ENCODE peak calls at places on chromosomes 3 and 15, in seven cellular contexts. W is activated CD8-positive, alpha-beta memory T cell treated with anti-CD3 and anti-CD28 coated beads for 1 hour; J is A172; A is fibroblast of lung; T is activated CD4-positive, alpha-beta T cell treated with anti-CD3 and anti-CD28 coated beads for 36 hours; K is activated CD8-positive, alpha-beta T cell treated with anti-CD3 and anti-CD28 coated beads for 36 hours; H is stimulated activated CD4-positive, alpha-beta T cell treated with anti-CD3 and anti-CD28 coated beads, Interleukin-2, amount 100 ng/mL, for 48 hours. C is an unnamed sample.

GRCh38 chr3:144760831-144761230 is 789.2 kb downstream of the DIPK2A start:
- DNase-seq in W (no peak), A (no peak), K (no peak), H (no peak), J (no peak), T (no peak), C (no peak)

GRCh38 chr15:45948226-45948625 is 313.4 kb downstream of the SQOR start:
- DNase-seq in J (no peak), H (no peak), W (no peak), T (no peak), K (no peak), A (no peak), C (no peak)

GRCh38 chr3:128320551-128321340 is 145.9 kb downstream of the DNAJB8 start:
- DNase-seq in T (no peak), K (no peak), A (no peak), H (no peak), J (no peak), W (no peak), C (no peak)

GRCh38 chr3:151562901-151563300 is 102.0 kb upstream of the IGSF10 start:
- DNase-seq in T (no peak), A (no peak), J (no peak), H (no peak), K (no peak), W (no peak), C (no peak)

GRCh38 chr3:14871456-14872200 is 52.9 kb downstream of the FGD5 start:
- DNase-seq in K (no peak), J (no peak), W (no peak), H (no peak), T (no peak), A (no peak), C (no peak)

GRCh38 chr3:17355591-17355990 is 386.8 kb downstream of the TBC1D5 start:
- DNase-seq in K (no peak), W (no peak), H (no peak), A (peak; percentile 16), J (no peak), T (no peak), C (no peak)

GRCh38 chr3:14278799-14279705 is 100.4 kb downstream of the LSM3 start:
- DNase-seq in J (peak; percentile 42), A (no peak), H (no peak), W (no peak), K (no peak), T (no peak), C (no peak)

GRCh38 chr3:171284308-171285075 is 175.7 kb downstream of the TNIK start:
- DNase-seq in K (peak; percentile 31), H (no peak), W (no peak), T (peak; percentile 27), J (peak; percentile 96), A (peak; percentile 98), C (peak; percentile 2)

GRCh38 chr3:115523467-115523866 is 99.8 kb upstream of the GAP43 start:
- DNase-seq in A (no peak), J (no peak), K (no peak), W (no peak), H (no peak), T (no peak), C (no peak)

GRCh38 chr3:104367000-104367399 is 999.7 kb upstream of the ALCAM start:
- DNase-seq in W (no peak), A (no peak), T (no peak), J (no peak), K (no peak), H (no peak), C (no peak)

GRCh38 chr3:16372362-16373269 is 107.6 kb downstream of the OXNAD1 start:
- DNase-seq in A (peak; percentile 50), H (no peak), K (no peak), T (no peak), W (no peak), J (no peak), C (no peak)

GRCh38 chr15:63094495-63094931 is 27.1 kb upstream of the LACTB start:
- DNase-seq in K (no peak), W (no peak), H (no peak), T (no peak), J (peak; percentile 36), A (peak; percentile 87), C (no peak)

GRCh38 chr15:62464705-62465104 is 299.6 kb upstream of the C2CD4B start:
- DNase-seq in K (no peak), J (peak; percentile 34), A (peak; percentile 73), T (no peak), H (no peak), W (no peak), C (no peak)

GRCh38 chr3:99439892-99440291 is 198.5 kb upstream of the COL8A1 start:
- DNase-seq in J (peak; percentile 44), T (no peak), A (peak; percentile 28), H (no peak), K (no peak), W (no peak), C (no peak)

GRCh38 chr3:154943981-154944380 is 136.1 kb upstream of the MME start:
- DNase-seq in W (no peak), H (no peak), A (no peak), J (no peak), T (no peak), K (no peak), C (no peak)

GRCh38 chr3:2659896-2660295 is 450.3 kb downstream of the IL5RA start:
- DNase-seq in T (no peak), J (no peak), K (no peak), A (peak; percentile 6), W (no peak), H (no peak), C (no peak)

GRCh38 chr15:98727115-98728040 is 79.0 kb downstream of the IGF1R start:
- DNase-seq in W (no peak), H (no peak), J (peak; percentile 92), T (no peak), A (peak; percentile 98), K (no peak), C (no peak)

GRCh38 chr15:62453356-62453755 is 288.3 kb upstream of the C2CD4B start:
- DNase-seq in W (no peak), H (no peak), J (peak; percentile 20), A (no peak), T (no peak), K (no peak), C (no peak)

GRCh38 chr15:74172751-74173544 is 562 bp upstream of the ISLR start:
- DNase-seq in J (no peak), A (peak; percentile 35), H (no peak), W (no peak), K (no peak), T (no peak), C (no peak)

GRCh38 chr15:57551717-57552677 is 39.7 kb upstream of the MYZAP start:
- DNase-seq in T (no peak), A (peak; percentile 90), W (no peak), K (no peak), H (no peak), J (peak; percentile 93), C (no peak)

GRCh38 chr3:16290007-16290826 is 25.2 kb downstream of the OXNAD1 start:
- DNase-seq in K (peak; percentile 81), A (peak; percentile 44), W (peak; percentile 39), H (peak; percentile 44), T (peak; percentile 79), J (peak; percentile 57), C (no peak)

GRCh38 chr3:62372621-62373041 is 719 bp downstream of the FEZF2 start:
- DNase-seq in J (no peak), K (no peak), W (no peak), A (peak; percentile 8), T (no peak), H (no peak), C (no peak)

GRCh38 chr3:10855871-10856662 is 40.0 kb downstream of the SLC6A11 start:
- DNase-seq in J (no peak), A (no peak), K (no peak), T (no peak), W (no peak), H (no peak), C (no peak)

GRCh38 chr15:48472756-48473155 is 141.5 kb downstream of the DUT start:
- DNase-seq in W (no peak), H (no peak), J (peak; percentile 66), T (no peak), K (no peak), A (peak; percentile 51), C (no peak)

GRCh38 chr15:58309993-58310928 is 121.5 kb upstream of the LIPC start:
- DNase-seq in H (no peak), W (no peak), T (no peak), J (no peak), K (no peak), A (no peak), C (no peak)

GRCh38 chr3:4289044-4289443 is 14.1 kb upstream of the SETMAR start:
- DNase-seq in H (no peak), T (no peak), A (no peak), J (no peak), K (no peak), W (no peak), C (no peak)

GRCh38 chr15:89907289-89907688 is 5.5 kb downstream of the ARPIN start:
- DNase-seq in T (no peak), J (no peak), K (peak; percentile 35), W (no peak), A (peak; percentile 27), H (no peak), C (no peak)

GRCh38 chr15:61890106-61890505 is 170.1 kb downstream of the VPS13C start:
- DNase-seq in J (no peak), T (no peak), K (peak; percentile 7), W (no peak), A (no peak), H (no peak), C (no peak)

GRCh38 chr3:108067768-108068167 is 23.1 kb downstream of the CD47 start:
- DNase-seq in T (no peak), H (no peak), W (no peak), K (no peak), J (no peak), A (peak; percentile 49), C (no peak)